ENCODE peak calls at places on chromosomes 3 and 15, in five cellular contexts. R is AG10803; E is stimulated activated CD4-positive, alpha-beta T cell treated with anti-CD3 and anti-CD28 coated beads, Interleukin-12 subunit alpha, Interleukin-12 subunit beta, amount 100 ng/mL, for 24 hours; K is retina; W is Peyer's patch. P is an unnamed sample.

GRCh38 chr3:123026551-123027291 is 842 bp downstream of the SEMA5B start:
- DNase-seq in R (no peak), E (no peak), K (peak), W (peak), P (no peak)

GRCh38 chr3:114435733-114436132 is 141.9 kb downstream of the TIGIT start:
- DNase-seq in R (no peak), E (no peak), K (no peak), W (no peak), P (no peak)

GRCh38 chr15:38474155-38474757 is 20.3 kb downstream of the FAM98B start:
- DNase-seq in R (peak), E (no peak), K (peak), W (no peak), P (peak)

GRCh38 chr15:41487376-41487775 is 6.3 kb upstream of the ITPKA start:
- DNase-seq in R (no peak), E (no peak), K (no peak), W (no peak), P (no peak)

GRCh38 chr15:42035362-42035761 is 14.5 kb upstream of the PLA2G4E start:
- DNase-seq in R (peak), E (no peak), K (no peak), W (no peak), P (no peak)

GRCh38 chr3:112605285-112605684 is 35.7 kb downstream of the CCDC80 start:
- DNase-seq in R (peak), E (no peak), K (no peak), W (no peak), P (no peak)

GRCh38 chr3:124802054-124802698 is 71.9 kb downstream of the UMPS start:
- DNase-seq in R (no peak), E (no peak), K (no peak), W (peak), P (no peak)

GRCh38 chr15:66842710-66843441 is 140.8 kb downstream of the SMAD6 start:
- DNase-seq in R (peak), E (no peak), K (peak), W (peak), P (no peak)

GRCh38 chr15:99098991-99099390 is 5.9 kb upstream of the SYNM start:
- DNase-seq in R (no peak), E (no peak), K (no peak), W (no peak), P (no peak)

GRCh38 chr3:294096-294495 is 97.5 kb downstream of the CHL1 start:
- DNase-seq in R (no peak), E (no peak), K (no peak), W (no peak), P (no peak)